ENCODE peak calls at places on chromosomes 16 and 17, in eight cellular contexts. N, T, C, R, L, J, U and A are unnamed samples.

GRCh38 chr16:80319181-80319580 is 221.6 kb upstream of the DYNLRB2 start:
- DNase-seq in N (no peak), T (no peak), C (no peak), R (no peak), L (no peak), J (no peak), U (no peak), A (no peak)

GRCh38 chr17:57471941-57472368 is 215.6 kb downstream of the MSI2 start:
- DNase-seq in N (no peak), T (no peak), C (peak), R (no peak), L (no peak), J (peak), U (no peak), A (no peak)

GRCh38 chr16:2122429-2122828 is 13.3 kb downstream of the PKD1 start:
- DNase-seq in N (no peak), T (no peak), C (no peak), R (no peak), L (no peak), J (no peak), U (no peak), A (no peak)

GRCh38 chr17:45143767-45144198 is 4.5 kb upstream of the HEXIM1 start:
- DNase-seq in N (peak), T (no peak), C (peak), R (no peak), L (no peak), J (peak), U (no peak), A (peak)

GRCh38 chr16:23835390-23836077 is at the start of gene PRKCB:
- DNase-seq in N (peak), T (no peak), C (peak), R (no peak), L (peak), J (peak), U (peak), A (peak)

GRCh38 chr16:4409081-4409932 is 7.1 kb downstream of the CORO7 start:
- DNase-seq in N (no peak), T (peak), C (no peak), R (no peak), L (no peak), J (no peak), U (no peak), A (no peak)

GRCh38 chr16:68790130-68790761 is 53.1 kb upstream of the TANGO6 start:
- DNase-seq in N (no peak), T (no peak), C (peak), R (no peak), L (no peak), J (peak), U (no peak), A (no peak)

GRCh38 chr17:16947470-16947869 is 24.4 kb downstream of the TNFRSF13B start:
- DNase-seq in N (no peak), T (no peak), C (no peak), R (no peak), L (no peak), J (no peak), U (no peak), A (no peak)

GRCh38 chr17:21573961-21574610 is 118.2 kb upstream of the KCNJ18 start:
- DNase-seq in N (peak), T (no peak), C (peak), R (no peak), L (peak), J (no peak), U (no peak), A (no peak)

GRCh38 chr17:50262001-50262794 is 12.1 kb upstream of the TMEM92 start:
- DNase-seq in N (no peak), T (no peak), C (no peak), R (no peak), L (no peak), J (no peak), U (no peak), A (no peak)

GRCh38 chr17:76148015-76148326 is 6.9 kb upstream of the FOXJ1 start:
- DNase-seq in N (no peak), T (no peak), C (no peak), R (no peak), L (no peak), J (no peak), U (no peak), A (no peak)

GRCh38 chr17:6105608-6106007 is 35.4 kb downstream of the WSCD1 start:
- DNase-seq in N (no peak), T (no peak), C (no peak), R (no peak), L (no peak), J (no peak), U (no peak), A (no peak)

GRCh38 chr17:14630025-14630424 is 329.1 kb downstream of the HS3ST3B1 start:
- DNase-seq in N (no peak), T (no peak), C (no peak), R (no peak), L (no peak), J (no peak), U (no peak), A (no peak)

GRCh38 chr17:27526603-27527002 is 70.4 kb downstream of the KSR1 start:
- DNase-seq in N (peak), T (no peak), C (peak), R (no peak), L (peak), J (peak), U (no peak), A (peak)

GRCh38 chr17:63365366-63366237 is 80.5 kb downstream of the CYB561 start:
- DNase-seq in N (no peak), T (no peak), C (no peak), R (no peak), L (no peak), J (no peak), U (no peak), A (no peak)

GRCh38 chr16:56669005-56669839 is at the start of gene MT1H:
- DNase-seq in N (no peak), T (no peak), C (peak), R (no peak), L (no peak), J (peak), U (no peak), A (no peak)

GRCh38 chr16:83037102-83037501 is 410.3 kb downstream of the CDH13 start:
- DNase-seq in N (no peak), T (no peak), C (no peak), R (no peak), L (no peak), J (no peak), U (no peak), A (no peak)

GRCh38 chr17:3554440-3554839 is 3.2 kb downstream of the TRPV3 start:
- DNase-seq in N (no peak), T (no peak), C (no peak), R (no peak), L (no peak), J (no peak), U (no peak), A (no peak)

GRCh38 chr16:56073508-56073907 is 117.8 kb upstream of the GNAO1 start:
- DNase-seq in N (no peak), T (no peak), C (no peak), R (no peak), L (no peak), J (no peak), U (no peak), A (no peak)

GRCh38 chr17:28053044-28053670 is 10.7 kb downstream of the NLK start:
- DNase-seq in N (no peak), T (no peak), C (no peak), R (no peak), L (no peak), J (no peak), U (no peak), A (no peak)

GRCh38 chr17:9419932-9420453 is 155.6 kb downstream of the STX8 start:
- DNase-seq in N (no peak), T (no peak), C (no peak), R (no peak), L (no peak), J (no peak), U (no peak), A (no peak)

GRCh38 chr16:82715833-82716232 is 89.1 kb downstream of the CDH13 start:
- DNase-seq in N (no peak), T (no peak), C (no peak), R (no peak), L (no peak), J (no peak), U (no peak), A (no peak)

GRCh38 chr17:51305182-51305581 is 44.8 kb downstream of the UTP18 start:
- DNase-seq in N (no peak), T (no peak), C (no peak), R (no peak), L (no peak), J (no peak), U (no peak), A (no peak)

GRCh38 chr17:63455417-63455816 is 9.3 kb upstream of the CYB561 start:
- DNase-seq in N (no peak), T (no peak), C (no peak), R (no peak), L (no peak), J (no peak), U (no peak), A (no peak)